ENCODE peak calls at places on chromosomes 13 and 19, in ten cellular contexts. J, C, X, F, B, Y, Z, O, H and S are unnamed samples.

GRCh38 chr19:28296506-28296905 is 916.4 kb downstream of the UQCRFS1 start:
- DNase-seq in J (peak), C (peak), X (no peak), F (no peak), B (no peak), Y (peak), Z (no peak), O (no peak), H (no peak), S (peak)

GRCh38 chr13:23504188-23504587 is 66.0 kb upstream of the TNFRSF19 start:
- DNase-seq in J (peak), C (no peak), X (no peak), F (no peak), B (no peak), Y (peak), Z (no peak), O (no peak), H (no peak), S (peak)

GRCh38 chr13:26327905-26328304 is 74.0 kb downstream of the CDK8 start:
- DNase-seq in J (no peak), C (no peak), X (no peak), F (no peak), B (no peak), Y (no peak), Z (no peak), O (no peak), H (no peak), S (no peak)

GRCh38 chr19:38394488-38394887 is 6.0 kb downstream of the SPRED3 start:
- DNase-seq in J (peak), C (no peak), X (no peak), F (no peak), B (peak), Y (no peak), Z (no peak), O (no peak), H (peak), S (no peak)

GRCh38 chr19:51689751-51690358 is 3.3 kb upstream of the SPACA6 start:
- DNase-seq in J (no peak), C (no peak), X (no peak), F (peak), B (no peak), Y (peak), Z (peak), O (no peak), H (peak), S (no peak)

GRCh38 chr13:25908390-25908789 is 143.4 kb downstream of the SHISA2 start:
- DNase-seq in J (no peak), C (no peak), X (no peak), F (no peak), B (no peak), Y (no peak), Z (no peak), O (no peak), H (no peak), S (no peak)

GRCh38 chr13:45773236-45773635 is 71.1 kb downstream of the CBY2 start:
- DNase-seq in J (peak), C (no peak), X (no peak), F (no peak), B (no peak), Y (peak), Z (no peak), O (no peak), H (no peak), S (no peak)

GRCh38 chr13:112740502-112741131 is 50.8 kb downstream of the ATP11A start:
- DNase-seq in J (peak), C (no peak), X (no peak), F (no peak), B (no peak), Y (peak), Z (no peak), O (peak), H (no peak), S (peak)

GRCh38 chr13:90533866-90534265 is 813.6 kb upstream of the MIR17HG start:
- DNase-seq in J (no peak), C (no peak), X (no peak), F (no peak), B (no peak), Y (no peak), Z (no peak), O (no peak), H (no peak), S (no peak)

GRCh38 chr19:57566396-57567256 is 7.0 kb upstream of the ZNF550 start:
- DNase-seq in J (no peak), C (peak), X (no peak), F (no peak), B (no peak), Y (peak), Z (no peak), O (no peak), H (no peak), S (no peak)